ENCODE peak calls at places on chromosomes 13 and 19, in eight cellular contexts. N is pancreas; Q is lower lobe of right lung; R is astrocyte; L is CD8-positive, alpha-beta T cell; I is heart right ventricle; B is body of pancreas; M is transverse colon. E is an unnamed sample.

GRCh38 chr19:17170538-17171297 is 44.4 kb upstream of the USE1 start:
- DNase-seq in Q (no peak), B (no peak), M (no peak), N (no peak), L (no peak), I (no peak), R (no peak), E (no peak)

GRCh38 chr13:23724196-23724970 is 154.2 kb downstream of the TNFRSF19 start:
- DNase-seq in B (no peak), N (no peak), Q (no peak), R (no peak), I (no peak), L (no peak), M (no peak), E (no peak)

GRCh38 chr13:35345992-35346391 is 130.5 kb downstream of the MAB21L1 start:
- DNase-seq in I (no peak), L (no peak), M (no peak), B (no peak), Q (no peak), R (no peak), N (no peak), E (no peak)

GRCh38 chr19:11963566-11964355 is 1.1 kb upstream of the ZNF763 start:
- DNase-seq in R (no peak), B (peak; percentile 71), Q (peak; percentile 83), N (peak; percentile 70), M (peak; percentile 82), I (peak; percentile 85), L (peak; percentile 61), E (peak; percentile 85)

GRCh38 chr13:45328661-45329105 is 12.3 kb downstream of the TPT1 start:
- DNase-seq in Q (no peak), B (no peak), L (no peak), M (no peak), R (peak; percentile 92), N (no peak), I (no peak), E (peak; percentile 88)

GRCh38 chr19:55095260-55096060 is 19.8 kb downstream of the EPS8L1 start:
- DNase-seq in M (no peak), R (no peak), N (no peak), I (no peak), Q (no peak), L (no peak), B (no peak), E (no peak)

GRCh38 chr19:50964266-50964665 is 5.1 kb downstream of the KLK6 start:
- DNase-seq in M (no peak), B (no peak), I (no peak), R (no peak), N (no peak), Q (no peak), L (no peak), E (no peak)

GRCh38 chr13:97429681-97430081 is 4.3 kb upstream of the RAP2A start:
- DNase-seq in B (no peak), M (no peak), I (no peak), Q (no peak), R (peak; percentile 52), L (no peak), N (no peak), E (peak; percentile 36)

GRCh38 chr19:45645631-45646344 is 6.6 kb upstream of the EML2 start:
- DNase-seq in N (peak; percentile 72), R (peak; percentile 72), M (peak; percentile 85), L (peak; percentile 58), B (peak; percentile 70), I (peak; percentile 84), Q (peak; percentile 76), E (peak; percentile 98)

GRCh38 chr13:91627952-91628739 is 229.7 kb downstream of the GPC5 start:
- DNase-seq in R (no peak), N (no peak), M (no peak), B (no peak), L (no peak), Q (no peak), I (no peak), E (no peak)

GRCh38 chr13:34748078-34748477 is 194.0 kb upstream of the NBEA start:
- DNase-seq in R (peak; percentile 92), L (no peak), B (peak; percentile 25), M (peak; percentile 13), Q (peak; percentile 43), I (no peak), N (no peak), E (no peak)

GRCh38 chr13:46598140-46598819 is 45.3 kb downstream of the LRCH1 start:
- DNase-seq in R (no peak), B (no peak), L (no peak), I (no peak), Q (no peak), N (no peak), M (no peak), E (no peak)

GRCh38 chr13:46602531-46602930 is 49.6 kb downstream of the LRCH1 start:
- DNase-seq in I (no peak), M (no peak), R (no peak), B (no peak), L (no peak), N (no peak), Q (no peak), E (no peak)

GRCh38 chr13:46603165-46603603 is 50.2 kb downstream of the LRCH1 start:
- DNase-seq in Q (no peak), R (no peak), M (no peak), L (no peak), N (no peak), B (no peak), I (no peak), E (peak; percentile 44)

GRCh38 chr13:46598820-46599180 is 45.8 kb downstream of the LRCH1 start:
- DNase-seq in R (no peak), N (no peak), Q (no peak), L (no peak), I (no peak), B (no peak), M (no peak), E (no peak)

DNA sequence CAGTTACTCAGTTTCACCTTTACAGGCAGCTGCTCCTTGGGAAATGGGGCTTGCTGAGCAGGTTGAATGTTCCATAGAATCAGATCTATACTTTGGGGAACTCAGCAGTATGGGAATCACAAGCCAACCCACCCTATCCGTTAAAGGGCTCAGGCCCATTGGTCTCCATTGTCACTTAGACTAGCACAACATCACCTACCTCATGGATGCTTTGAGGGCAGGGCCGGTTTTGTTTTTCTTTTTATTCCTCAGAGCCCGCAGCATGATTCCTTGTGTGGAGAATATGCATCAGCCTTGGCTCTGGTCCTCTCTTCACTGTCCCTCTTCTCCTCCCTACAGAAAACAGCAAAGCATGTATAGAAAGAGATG is 48.0 kb downstream of the LRCH1 start:
- DNase-seq in R (no peak), B (no peak), Q (no peak), N (no peak), I (no peak), L (no peak), M (no peak), E (no peak)
- H3K4me1 ChIP-seq in R (peaks cover 17% of the 10 kb centered on the region), B (peaks cover 31% of the 10 kb centered on the region), Q (peaks cover 84% of the 10 kb centered on the region), N (peaks cover 9% of the 10 kb centered on the region), I (peaks cover 86% of the 10 kb centered on the region), L (peaks cover 36% of the 10 kb centered on the region), M (peaks cover 31% of the 10 kb centered on the region), E (peaks cover 28% of the 10 kb centered on the region)

GRCh38 chr19:5850189-5850588 is 1.1 kb downstream of the FUT3 start:
- DNase-seq in N (no peak), B (no peak), I (no peak), R (no peak), Q (no peak), L (no peak), M (peak; percentile 58), E (no peak)
- H3K4me3 ChIP-seq in N (peak overlapping the region; percentile 7), B (no peak overlapping the region), I (no peak overlapping the region), R (no peak overlapping the region), Q (peak overlapping the region; percentile 22), L (no peak overlapping the region), M (no peak overlapping the region), E (no peak overlapping the region)

DNA sequence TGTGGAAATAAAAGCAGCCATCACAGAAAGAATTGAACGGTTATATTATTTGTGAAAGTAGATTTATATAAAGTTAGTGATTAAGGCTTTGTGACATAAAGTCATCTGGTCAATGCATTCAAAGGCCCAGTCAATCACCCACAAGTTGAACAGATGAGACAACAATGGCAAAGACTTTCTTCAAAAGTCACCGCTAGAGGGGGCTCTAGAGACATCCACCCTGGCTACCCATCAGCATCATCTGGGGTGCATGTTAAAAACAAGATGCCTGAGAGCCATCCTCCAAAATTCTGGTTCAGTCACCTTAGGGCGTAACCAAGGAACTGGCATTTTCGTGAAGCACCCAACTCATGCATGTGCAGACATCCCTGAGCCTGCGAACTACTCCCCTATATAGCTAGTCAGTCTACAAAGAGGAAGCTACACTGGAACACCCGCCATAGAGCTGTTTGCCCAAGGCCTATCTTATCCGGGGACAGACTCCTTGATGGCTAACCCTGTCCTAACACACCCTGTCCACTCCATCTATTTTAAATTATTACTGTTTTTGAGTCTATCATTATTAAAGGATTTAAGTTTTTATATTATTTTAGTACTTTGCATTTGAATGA is 970.5 kb downstream of the UQCRFS1 start:
- DNase-seq in M (peak; percentile 8), Q (no peak), R (no peak), B (peak; percentile 26), I (no peak), N (no peak), L (peak; percentile 2), E (peak; percentile 60)
- TF ChIP-seq CTCF in M (peak; percentile 20), Q (peak; percentile 46), R (peak; percentile 56), B (peak; percentile 44), I (peak; percentile 56), N (peak; percentile 40), L (peak; percentile 45), E (peak; percentile 70)

GRCh38 chr13:101955764-101956163 is 446.1 kb downstream of the FGF14 start:
- DNase-seq in R (no peak), N (no peak), B (no peak), M (no peak), Q (no peak), L (no peak), I (no peak), E (no peak)
- H3K4me1 ChIP-seq in R (no peaks in the 10 kb centered on the region), N (no peaks in the 10 kb centered on the region), B (no peaks in the 10 kb centered on the region), M (no peaks in the 10 kb centered on the region), Q (no peaks in the 10 kb centered on the region), L (no peaks in the 10 kb centered on the region), I (peaks cover 6% of the 10 kb centered on the region), E (no peaks in the 10 kb centered on the region)

DNA sequence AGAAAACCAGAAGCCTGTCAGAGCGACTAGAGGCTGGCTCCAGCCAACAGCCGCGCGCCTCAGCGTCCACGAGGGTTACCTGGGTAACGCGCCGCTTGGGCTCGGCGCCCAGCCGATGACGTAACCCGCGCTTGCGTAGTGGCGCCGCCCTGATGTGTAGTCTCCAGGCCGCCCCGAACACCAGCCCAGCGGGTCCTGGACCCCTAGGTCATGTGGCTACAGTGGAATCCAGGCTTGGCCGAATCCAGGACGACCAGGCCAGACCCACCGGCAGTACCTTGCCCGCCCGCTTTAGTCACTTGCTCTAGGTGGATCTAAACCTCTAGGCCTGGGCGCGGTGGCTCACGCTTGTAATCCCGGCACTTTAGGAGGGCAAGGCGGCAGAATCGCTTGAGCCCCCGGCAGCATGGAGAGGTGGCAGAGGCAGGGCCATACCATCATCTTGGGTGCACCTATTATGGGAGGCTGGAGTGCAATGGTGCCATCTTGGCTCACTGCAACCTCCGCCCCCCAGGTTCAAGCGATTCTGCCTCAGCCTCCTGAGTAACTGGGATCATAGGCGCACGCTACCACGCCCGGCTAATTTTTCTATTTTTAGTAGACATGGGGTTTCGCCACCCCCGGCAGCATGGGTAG is 7.2 kb upstream of the ZNF606 start:
- DNase-seq in R (peak; percentile 70), M (peak; percentile 84), L (peak; percentile 37), Q (peak; percentile 66), I (peak; percentile 93), B (peak; percentile 78), N (peak; percentile 75), E (peak; percentile 95)
- H3K4me3 ChIP-seq in R (peak overlapping the region; percentile 52), M (peak overlapping the region; percentile 33), L (peak overlapping the region; percentile 46), Q (peak overlapping the region; percentile 30), I (peak overlapping the region; percentile 35), B (no peak overlapping the region), N (peak overlapping the region; percentile 20), E (peak overlapping the region; percentile 31)

GRCh38 chr13:38417727-38418126 is 68.1 kb downstream of the UFM1 start:
- DNase-seq in L (no peak), R (no peak), Q (no peak), M (no peak), N (no peak), B (no peak), I (no peak), E (peak; percentile 24)
- TF ChIP-seq CTCF in L (no peak), R (peak; percentile 29), Q (no peak), M (no peak), N (no peak), B (no peak), I (peak; percentile 14), E (peak; percentile 34)